ENCODE peak calls at places on chromosomes 3 and 15, in ten cellular contexts. One of them, this sample, is unnamed.

GRCh38 chr15:61205427-61205826 is 23.7 kb downstream of the RORA start:
- DNase-seq in activated CD4-positive, CD25-positive, alpha-beta regulatory T cell: no peak
- DNase-seq in NCI-H1694 treated with DMSO at 0.1 percent for 48 hours: no peak
- DNase-seq in H7: no peak
- DNase-seq in NCI-H2029 treated with DMSO at 0.1 percent for 48 hours: no peak
- DNase-seq in brain microvascular endothelial cell: peak
- DNase-seq in MCF 10A: peak
- DNase-seq in body of pancreas: no peak
- DNase-seq in HS-5: no peak
- DNase-seq in epithelial cell of esophagus: no peak
- DNase-seq in this sample: no peak

GRCh38 chr15:63023351-63023945 is 19.1 kb upstream of the TPM1 start:
- DNase-seq in H7: no peak
- DNase-seq in NCI-H1694 treated with DMSO at 0.1 percent for 48 hours: no peak
- DNase-seq in HS-5: no peak
- DNase-seq in brain microvascular endothelial cell: peak
- DNase-seq in epithelial cell of esophagus: peak
- DNase-seq in NCI-H2029 treated with DMSO at 0.1 percent for 48 hours: no peak
- DNase-seq in activated CD4-positive, CD25-positive, alpha-beta regulatory T cell: no peak
- DNase-seq in MCF 10A: no peak
- DNase-seq in body of pancreas: no peak
- DNase-seq in this sample: peak

GRCh38 chr15:28983432-28984311 is 97.9 kb downstream of the APBA2 start:
- DNase-seq in activated CD4-positive, CD25-positive, alpha-beta regulatory T cell: no peak
- DNase-seq in NCI-H2029 treated with DMSO at 0.1 percent for 48 hours: no peak
- DNase-seq in H7: peak
- DNase-seq in body of pancreas: no peak
- DNase-seq in MCF 10A: no peak
- DNase-seq in HS-5: no peak
- DNase-seq in NCI-H1694 treated with DMSO at 0.1 percent for 48 hours: no peak
- DNase-seq in epithelial cell of esophagus: no peak
- DNase-seq in brain microvascular endothelial cell: no peak
- DNase-seq in this sample: no peak

GRCh38 chr15:22810735-22811338 is 24.4 kb downstream of the NIPA1 start:
- DNase-seq in HS-5: no peak
- DNase-seq in NCI-H1694 treated with DMSO at 0.1 percent for 48 hours: no peak
- DNase-seq in brain microvascular endothelial cell: peak
- DNase-seq in MCF 10A: no peak
- DNase-seq in epithelial cell of esophagus: no peak
- DNase-seq in NCI-H2029 treated with DMSO at 0.1 percent for 48 hours: no peak
- DNase-seq in activated CD4-positive, CD25-positive, alpha-beta regulatory T cell: no peak
- DNase-seq in body of pancreas: no peak
- DNase-seq in H7: no peak
- DNase-seq in this sample: no peak

GRCh38 chr3:166013073-166013679 is 176.0 kb upstream of the BCHE start:
- DNase-seq in HS-5: peak
- DNase-seq in brain microvascular endothelial cell: peak
- DNase-seq in NCI-H1694 treated with DMSO at 0.1 percent for 48 hours: peak
- DNase-seq in activated CD4-positive, CD25-positive, alpha-beta regulatory T cell: no peak
- DNase-seq in body of pancreas: no peak
- DNase-seq in NCI-H2029 treated with DMSO at 0.1 percent for 48 hours: peak
- DNase-seq in H7: no peak
- DNase-seq in MCF 10A: peak
- DNase-seq in epithelial cell of esophagus: peak
- DNase-seq in this sample: peak

GRCh38 chr3:9942934-9943690 is 9.1 kb downstream of the PRRT3 start:
- DNase-seq in activated CD4-positive, CD25-positive, alpha-beta regulatory T cell: no peak
- DNase-seq in NCI-H1694 treated with DMSO at 0.1 percent for 48 hours: no peak
- DNase-seq in body of pancreas: no peak
- DNase-seq in HS-5: no peak
- DNase-seq in NCI-H2029 treated with DMSO at 0.1 percent for 48 hours: no peak
- DNase-seq in epithelial cell of esophagus: no peak
- DNase-seq in brain microvascular endothelial cell: no peak
- DNase-seq in H7: peak
- DNase-seq in MCF 10A: no peak
- DNase-seq in this sample: no peak

GRCh38 chr15:66721020-66721419 is 19.0 kb downstream of the SMAD6 start:
- DNase-seq in body of pancreas: no peak
- DNase-seq in epithelial cell of esophagus: no peak
- DNase-seq in activated CD4-positive, CD25-positive, alpha-beta regulatory T cell: no peak
- DNase-seq in brain microvascular endothelial cell: no peak
- DNase-seq in MCF 10A: no peak
- DNase-seq in NCI-H2029 treated with DMSO at 0.1 percent for 48 hours: no peak
- DNase-seq in HS-5: no peak
- DNase-seq in H7: no peak
- DNase-seq in NCI-H1694 treated with DMSO at 0.1 percent for 48 hours: no peak
- DNase-seq in this sample: no peak

GRCh38 chr3:88149146-88149515 is 628 bp upstream of the C3orf38 start:
- DNase-seq in NCI-H2029 treated with DMSO at 0.1 percent for 48 hours: peak
- DNase-seq in body of pancreas: no peak
- DNase-seq in MCF 10A: no peak
- DNase-seq in NCI-H1694 treated with DMSO at 0.1 percent for 48 hours: no peak
- DNase-seq in brain microvascular endothelial cell: no peak
- DNase-seq in H7: peak
- DNase-seq in activated CD4-positive, CD25-positive, alpha-beta regulatory T cell: no peak
- DNase-seq in HS-5: peak
- DNase-seq in epithelial cell of esophagus: peak
- DNase-seq in this sample: peak

GRCh38 chr3:114451561-114452018 is 157.8 kb downstream of the TIGIT start:
- DNase-seq in body of pancreas: peak
- DNase-seq in NCI-H2029 treated with DMSO at 0.1 percent for 48 hours: peak
- DNase-seq in brain microvascular endothelial cell: peak
- DNase-seq in HS-5: no peak
- DNase-seq in NCI-H1694 treated with DMSO at 0.1 percent for 48 hours: peak
- DNase-seq in epithelial cell of esophagus: no peak
- DNase-seq in MCF 10A: no peak
- DNase-seq in activated CD4-positive, CD25-positive, alpha-beta regulatory T cell: no peak
- DNase-seq in H7: no peak
- DNase-seq in this sample: peak

GRCh38 chr15:61857169-61857829 is 202.9 kb downstream of the VPS13C start:
- DNase-seq in activated CD4-positive, CD25-positive, alpha-beta regulatory T cell: no peak
- DNase-seq in NCI-H1694 treated with DMSO at 0.1 percent for 48 hours: no peak
- DNase-seq in MCF 10A: no peak
- DNase-seq in H7: no peak
- DNase-seq in HS-5: no peak
- DNase-seq in NCI-H2029 treated with DMSO at 0.1 percent for 48 hours: no peak
- DNase-seq in body of pancreas: no peak
- DNase-seq in epithelial cell of esophagus: no peak
- DNase-seq in brain microvascular endothelial cell: no peak
- DNase-seq in this sample: no peak

GRCh38 chr15:29920515-29920914 is 98.2 kb upstream of the TJP1 start:
- DNase-seq in NCI-H1694 treated with DMSO at 0.1 percent for 48 hours: no peak
- DNase-seq in MCF 10A: peak
- DNase-seq in brain microvascular endothelial cell: no peak
- DNase-seq in activated CD4-positive, CD25-positive, alpha-beta regulatory T cell: no peak
- DNase-seq in epithelial cell of esophagus: peak
- DNase-seq in H7: no peak
- DNase-seq in body of pancreas: peak
- DNase-seq in HS-5: no peak
- DNase-seq in NCI-H2029 treated with DMSO at 0.1 percent for 48 hours: no peak
- DNase-seq in this sample: no peak

GRCh38 chr3:179071161-179071568 is 444 bp downstream of the ZMAT3 start:
- DNase-seq in NCI-H2029 treated with DMSO at 0.1 percent for 48 hours: no peak
- DNase-seq in body of pancreas: no peak
- DNase-seq in brain microvascular endothelial cell: peak
- DNase-seq in activated CD4-positive, CD25-positive, alpha-beta regulatory T cell: peak
- DNase-seq in HS-5: no peak
- DNase-seq in MCF 10A: peak
- DNase-seq in epithelial cell of esophagus: peak
- DNase-seq in NCI-H1694 treated with DMSO at 0.1 percent for 48 hours: peak
- DNase-seq in H7: no peak
- DNase-seq in this sample: peak

GRCh38 chr3:135802171-135802570 is 163.4 kb upstream of the PPP2R3A start:
- DNase-seq in activated CD4-positive, CD25-positive, alpha-beta regulatory T cell: no peak
- DNase-seq in MCF 10A: no peak
- DNase-seq in NCI-H2029 treated with DMSO at 0.1 percent for 48 hours: no peak
- DNase-seq in body of pancreas: no peak
- DNase-seq in NCI-H1694 treated with DMSO at 0.1 percent for 48 hours: no peak
- DNase-seq in H7: no peak
- DNase-seq in HS-5: no peak
- DNase-seq in brain microvascular endothelial cell: no peak
- DNase-seq in epithelial cell of esophagus: no peak
- DNase-seq in this sample: no peak

GRCh38 chr3:42013652-42014442 is 51.9 kb upstream of the ULK4 start:
- DNase-seq in epithelial cell of esophagus: no peak
- DNase-seq in activated CD4-positive, CD25-positive, alpha-beta regulatory T cell: peak
- DNase-seq in brain microvascular endothelial cell: no peak
- DNase-seq in HS-5: no peak
- DNase-seq in NCI-H2029 treated with DMSO at 0.1 percent for 48 hours: no peak
- DNase-seq in H7: peak
- DNase-seq in NCI-H1694 treated with DMSO at 0.1 percent for 48 hours: no peak
- DNase-seq in body of pancreas: peak
- DNase-seq in MCF 10A: no peak
- DNase-seq in this sample: no peak

GRCh38 chr15:90154246-90154645 is 46.9 kb upstream of the SEMA4B start:
- DNase-seq in H7: no peak
- DNase-seq in activated CD4-positive, CD25-positive, alpha-beta regulatory T cell: no peak
- DNase-seq in brain microvascular endothelial cell: no peak
- DNase-seq in NCI-H2029 treated with DMSO at 0.1 percent for 48 hours: no peak
- DNase-seq in HS-5: no peak
- DNase-seq in NCI-H1694 treated with DMSO at 0.1 percent for 48 hours: no peak
- DNase-seq in epithelial cell of esophagus: no peak
- DNase-seq in body of pancreas: peak
- DNase-seq in MCF 10A: no peak
- DNase-seq in this sample: no peak

GRCh38 chr3:183460059-183461052 is 31.9 kb upstream of the MCF2L2 start:
- DNase-seq in H7: no peak
- DNase-seq in MCF 10A: no peak
- DNase-seq in epithelial cell of esophagus: peak
- DNase-seq in activated CD4-positive, CD25-positive, alpha-beta regulatory T cell: no peak
- DNase-seq in body of pancreas: no peak
- DNase-seq in brain microvascular endothelial cell: no peak
- DNase-seq in NCI-H1694 treated with DMSO at 0.1 percent for 48 hours: no peak
- DNase-seq in HS-5: no peak
- DNase-seq in NCI-H2029 treated with DMSO at 0.1 percent for 48 hours: no peak
- DNase-seq in this sample: no peak

GRCh38 chr3:46400000-46400734 is 6.7 kb downstream of the CCR5AS start:
- DNase-seq in epithelial cell of esophagus: peak
- DNase-seq in H7: no peak
- DNase-seq in body of pancreas: no peak
- DNase-seq in HS-5: peak
- DNase-seq in brain microvascular endothelial cell: peak
- DNase-seq in MCF 10A: no peak
- DNase-seq in NCI-H1694 treated with DMSO at 0.1 percent for 48 hours: no peak
- DNase-seq in activated CD4-positive, CD25-positive, alpha-beta regulatory T cell: no peak
- DNase-seq in NCI-H2029 treated with DMSO at 0.1 percent for 48 hours: no peak
- DNase-seq in this sample: peak

GRCh38 chr3:129326138-129326537 is 47.5 kb downstream of the HMCES start:
- DNase-seq in MCF 10A: no peak
- DNase-seq in HS-5: no peak
- DNase-seq in epithelial cell of esophagus: no peak
- DNase-seq in NCI-H2029 treated with DMSO at 0.1 percent for 48 hours: no peak
- DNase-seq in body of pancreas: no peak
- DNase-seq in activated CD4-positive, CD25-positive, alpha-beta regulatory T cell: no peak
- DNase-seq in brain microvascular endothelial cell: no peak
- DNase-seq in H7: no peak
- DNase-seq in NCI-H1694 treated with DMSO at 0.1 percent for 48 hours: no peak
- DNase-seq in this sample: no peak

GRCh38 chr3:70982700-70983140 is 600.8 kb downstream of the FOXP1 start:
- DNase-seq in NCI-H1694 treated with DMSO at 0.1 percent for 48 hours: no peak
- DNase-seq in MCF 10A: peak
- DNase-seq in epithelial cell of esophagus: peak
- DNase-seq in brain microvascular endothelial cell: peak
- DNase-seq in NCI-H2029 treated with DMSO at 0.1 percent for 48 hours: no peak
- DNase-seq in body of pancreas: peak
- DNase-seq in H7: no peak
- DNase-seq in HS-5: no peak
- DNase-seq in activated CD4-positive, CD25-positive, alpha-beta regulatory T cell: no peak
- DNase-seq in this sample: peak

GRCh38 chr15:66452971-66453580 is 44.5 kb downstream of the SNAPC5 start:
- DNase-seq in body of pancreas: peak
- DNase-seq in NCI-H1694 treated with DMSO at 0.1 percent for 48 hours: no peak
- DNase-seq in brain microvascular endothelial cell: no peak
- DNase-seq in activated CD4-positive, CD25-positive, alpha-beta regulatory T cell: no peak
- DNase-seq in epithelial cell of esophagus: no peak
- DNase-seq in NCI-H2029 treated with DMSO at 0.1 percent for 48 hours: no peak
- DNase-seq in MCF 10A: no peak
- DNase-seq in H7: no peak
- DNase-seq in HS-5: no peak
- DNase-seq in this sample: peak

GRCh38 chr3:126474498-126475410 is 937 bp downstream of the ZXDC start:
- DNase-seq in brain microvascular endothelial cell: peak
- DNase-seq in H7: peak
- DNase-seq in activated CD4-positive, CD25-positive, alpha-beta regulatory T cell: no peak
- DNase-seq in MCF 10A: peak
- DNase-seq in epithelial cell of esophagus: peak
- DNase-seq in NCI-H2029 treated with DMSO at 0.1 percent for 48 hours: no peak
- DNase-seq in NCI-H1694 treated with DMSO at 0.1 percent for 48 hours: no peak
- DNase-seq in HS-5: no peak
- DNase-seq in body of pancreas: peak
- DNase-seq in this sample: peak

GRCh38 chr3:134829716-134830115 is 34.7 kb downstream of the EPHB1 start:
- DNase-seq in NCI-H2029 treated with DMSO at 0.1 percent for 48 hours: no peak
- DNase-seq in brain microvascular endothelial cell: no peak
- DNase-seq in H7: no peak
- DNase-seq in MCF 10A: no peak
- DNase-seq in epithelial cell of esophagus: no peak
- DNase-seq in body of pancreas: no peak
- DNase-seq in NCI-H1694 treated with DMSO at 0.1 percent for 48 hours: no peak
- DNase-seq in HS-5: no peak
- DNase-seq in activated CD4-positive, CD25-positive, alpha-beta regulatory T cell: no peak
- DNase-seq in this sample: no peak

GRCh38 chr3:141083831-141084624 is 32.9 kb downstream of the SPSB4 start:
- DNase-seq in H7: no peak
- DNase-seq in epithelial cell of esophagus: no peak
- DNase-seq in NCI-H2029 treated with DMSO at 0.1 percent for 48 hours: no peak
- DNase-seq in body of pancreas: no peak
- DNase-seq in brain microvascular endothelial cell: no peak
- DNase-seq in NCI-H1694 treated with DMSO at 0.1 percent for 48 hours: no peak
- DNase-seq in activated CD4-positive, CD25-positive, alpha-beta regulatory T cell: no peak
- DNase-seq in HS-5: no peak
- DNase-seq in MCF 10A: no peak
- DNase-seq in this sample: no peak

GRCh38 chr15:76894174-76894573 is 11.0 kb downstream of the SCAPER start:
- DNase-seq in activated CD4-positive, CD25-positive, alpha-beta regulatory T cell: no peak
- DNase-seq in H7: no peak
- DNase-seq in body of pancreas: no peak
- DNase-seq in brain microvascular endothelial cell: no peak
- DNase-seq in NCI-H2029 treated with DMSO at 0.1 percent for 48 hours: no peak
- DNase-seq in MCF 10A: no peak
- DNase-seq in HS-5: no peak
- DNase-seq in epithelial cell of esophagus: no peak
- DNase-seq in NCI-H1694 treated with DMSO at 0.1 percent for 48 hours: no peak
- DNase-seq in this sample: no peak

GRCh38 chr3:125141596-125142417 is 70.7 kb downstream of the SLC12A8 start:
- DNase-seq in HS-5: no peak
- DNase-seq in brain microvascular endothelial cell: no peak
- DNase-seq in NCI-H1694 treated with DMSO at 0.1 percent for 48 hours: no peak
- DNase-seq in H7: peak
- DNase-seq in MCF 10A: no peak
- DNase-seq in activated CD4-positive, CD25-positive, alpha-beta regulatory T cell: peak
- DNase-seq in epithelial cell of esophagus: peak
- DNase-seq in body of pancreas: peak
- DNase-seq in NCI-H2029 treated with DMSO at 0.1 percent for 48 hours: no peak
- DNase-seq in this sample: no peak

GRCh38 chr3:140753865-140754754 is 76.2 kb downstream of the TRIM42 start:
- DNase-seq in activated CD4-positive, CD25-positive, alpha-beta regulatory T cell: no peak
- DNase-seq in brain microvascular endothelial cell: no peak
- DNase-seq in epithelial cell of esophagus: peak
- DNase-seq in HS-5: no peak
- DNase-seq in MCF 10A: peak
- DNase-seq in NCI-H1694 treated with DMSO at 0.1 percent for 48 hours: no peak
- DNase-seq in H7: peak
- DNase-seq in NCI-H2029 treated with DMSO at 0.1 percent for 48 hours: peak
- DNase-seq in body of pancreas: no peak
- DNase-seq in this sample: no peak

GRCh38 chr3:125119752-125120369 is 64.1 kb upstream of the HEG1 start:
- DNase-seq in HS-5: no peak
- DNase-seq in NCI-H2029 treated with DMSO at 0.1 percent for 48 hours: no peak
- DNase-seq in body of pancreas: no peak
- DNase-seq in epithelial cell of esophagus: no peak
- DNase-seq in H7: no peak
- DNase-seq in activated CD4-positive, CD25-positive, alpha-beta regulatory T cell: no peak
- DNase-seq in brain microvascular endothelial cell: no peak
- DNase-seq in MCF 10A: no peak
- DNase-seq in NCI-H1694 treated with DMSO at 0.1 percent for 48 hours: no peak
- DNase-seq in this sample: no peak

GRCh38 chr15:30905821-30906220 is 2.1 kb downstream of the FAN1 start:
- DNase-seq in MCF 10A: no peak
- DNase-seq in H7: no peak
- DNase-seq in NCI-H2029 treated with DMSO at 0.1 percent for 48 hours: no peak
- DNase-seq in brain microvascular endothelial cell: no peak
- DNase-seq in body of pancreas: no peak
- DNase-seq in activated CD4-positive, CD25-positive, alpha-beta regulatory T cell: no peak
- DNase-seq in NCI-H1694 treated with DMSO at 0.1 percent for 48 hours: no peak
- DNase-seq in epithelial cell of esophagus: no peak
- DNase-seq in HS-5: no peak
- DNase-seq in this sample: no peak

This sample was measured in fibroblast of the aortic adventitia.